ENCODE peak calls at places on chromosomes 16 and 17, in seven cellular contexts. G, I, M, Z, F, T and A are unnamed samples.

GRCh38 chr17:59837362-59838195 is 55.2 kb downstream of the TUBD1 start:
- DNase-seq in M (no peak), F (peak; percentile 75), T (peak; percentile 100), Z (peak; percentile 86), G (peak; percentile 99), I (peak; percentile 81), A (no peak)

GRCh38 chr17:37530420-37530819 is 40.7 kb downstream of the DUSP14 start:
- DNase-seq in Z (no peak), F (no peak), M (no peak), G (no peak), I (no peak), T (peak; percentile 19), A (no peak)

GRCh38 chr17:50893183-50893993 is 27.2 kb upstream of the TOB1 start:
- DNase-seq in I (peak; percentile 13), F (no peak), T (peak; percentile 60), Z (no peak), M (peak; percentile 37), G (no peak), A (peak; percentile 78)

GRCh38 chr17:16430650-16431049 is 15.3 kb downstream of the TRPV2 start:
- DNase-seq in M (no peak), I (no peak), Z (no peak), T (no peak), F (no peak), G (no peak), A (no peak)

GRCh38 chr17:48961516-48962233 is 6.7 kb downstream of the GIP start:
- DNase-seq in G (peak; percentile 73), I (no peak), Z (no peak), F (peak; percentile 62), M (no peak), T (peak; percentile 38), A (no peak)

GRCh38 chr17:30379303-30380105 is 777 bp downstream of the CPD start:
- DNase-seq in M (peak; percentile 4), G (peak; percentile 36), I (no peak), F (no peak), T (no peak), Z (peak; percentile 34), A (no peak)

GRCh38 chr16:56547120-56547948 is 17.5 kb upstream of the MT4 start:
- DNase-seq in F (peak; percentile 16), G (peak; percentile 88), Z (no peak), T (peak; percentile 71), I (no peak), M (peak; percentile 51), A (peak; percentile 68)

GRCh38 chr16:50884066-50884860 is 142.4 kb downstream of the CYLD start:
- DNase-seq in M (no peak), F (peak; percentile 22), Z (no peak), I (no peak), T (no peak), G (peak; percentile 77), A (no peak)

GRCh38 chr16:50386139-50386538 is 17.4 kb upstream of the BRD7 start:
- DNase-seq in I (no peak), M (no peak), T (no peak), Z (no peak), F (no peak), G (no peak), A (no peak)

GRCh38 chr17:38798614-38799500 is 499 bp downstream of the PIP4K2B start:
- DNase-seq in M (no peak), F (peak; percentile 11), T (peak; percentile 44), Z (peak; percentile 54), G (peak; percentile 45), I (peak; percentile 71), A (no peak)

GRCh38 chr17:38796451-38796850 is 2.9 kb downstream of the PIP4K2B start:
- DNase-seq in T (no peak), Z (no peak), M (no peak), F (no peak), G (no peak), I (no peak), A (no peak)

GRCh38 chr17:38797091-38797490 is 2.3 kb downstream of the PIP4K2B start:
- DNase-seq in T (no peak), Z (no peak), F (no peak), M (no peak), G (no peak), I (no peak), A (no peak)

GRCh38 chr17:38799501-38800236 is at the start of gene PIP4K2B:
- DNase-seq in Z (peak; percentile 97), I (peak; percentile 99), M (peak; percentile 89), F (peak; percentile 95), T (peak; percentile 98), G (peak; percentile 99), A (peak; percentile 92)

DNA sequence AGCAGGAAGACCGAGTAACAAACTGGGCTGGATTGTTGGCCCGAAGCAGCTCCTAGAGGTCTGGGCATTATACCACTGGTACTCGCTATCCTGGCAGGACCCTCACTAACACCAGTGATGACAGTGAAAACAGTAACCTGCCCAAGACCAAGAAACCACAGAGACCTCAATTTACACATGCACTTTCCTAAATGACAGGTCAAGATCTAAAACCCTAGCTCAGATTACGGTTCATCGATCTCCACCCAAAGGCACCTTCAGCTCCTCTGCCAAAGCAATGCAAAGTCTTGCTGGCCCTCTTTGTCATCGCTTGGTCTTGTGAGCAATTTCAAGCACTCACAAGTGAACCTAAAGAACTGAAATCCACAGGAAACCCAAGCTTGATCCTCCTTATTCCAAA is 1.5 kb downstream of the PIP4K2B start:
- DNase-seq in T (no peak), Z (no peak), F (no peak), G (no peak), M (no peak), I (no peak), A (no peak)
- H3K27ac ChIP-seq in T (no peak overlapping the region), Z (no peak overlapping the region), F (no peak overlapping the region), G (no peak overlapping the region), M (no peak overlapping the region), I (peak overlapping the region; percentile 98), A (no peak overlapping the region)

GRCh38 chr16:10610499-10611184 is 30.2 kb upstream of the EMP2 start:
- DNase-seq in T (no peak), Z (no peak), G (no peak), M (no peak), I (no peak), F (no peak), A (no peak)
- H3K27ac ChIP-seq in T (no peak overlapping the region), Z (no peak overlapping the region), G (no peak overlapping the region), M (no peak overlapping the region), I (no peak overlapping the region), F (no peak overlapping the region), A (no peak overlapping the region)

GRCh38 chr17:80960037-80960796 is 31.4 kb upstream of the CHMP6 start:
- DNase-seq in T (no peak), Z (no peak), I (no peak), G (no peak), F (no peak), M (no peak), A (no peak)
- H3K27ac ChIP-seq in T (peak overlapping the region; percentile 42), Z (peak overlapping the region; percentile 53), I (peak overlapping the region; percentile 84), G (no peak overlapping the region), F (no peak overlapping the region), M (no peak overlapping the region), A (no peak overlapping the region)

DNA sequence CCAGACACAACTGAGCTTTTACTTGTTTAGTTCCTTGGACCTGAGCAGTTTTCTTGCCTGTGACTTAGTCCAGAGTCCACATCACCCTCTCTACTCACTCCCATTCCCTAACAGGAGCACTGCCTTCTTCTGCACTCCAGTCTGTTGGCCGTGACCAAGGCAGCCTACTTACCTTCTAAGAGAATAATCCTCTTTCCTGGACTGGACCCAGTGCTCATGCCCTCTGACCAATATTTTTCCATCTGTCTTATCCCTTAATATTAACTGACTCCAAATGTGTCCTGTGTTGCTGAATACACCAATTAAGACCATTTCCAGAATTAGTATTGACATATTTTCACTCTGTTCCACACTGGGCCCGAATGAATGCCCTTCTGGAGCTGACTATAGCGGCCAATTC is 681.0 kb upstream of the KIF2B start:
- DNase-seq in Z (no peak), M (no peak), F (no peak), G (no peak), I (no peak), T (no peak), A (no peak)
- H3K27ac ChIP-seq in Z (no peak overlapping the region), M (no peak overlapping the region), F (no peak overlapping the region), G (no peak overlapping the region), I (no peak overlapping the region), T (no peak overlapping the region), A (no peak overlapping the region)